ENCODE peak calls at places on chromosomes 2 and 18, in five cellular contexts. G is activated naive CD4-positive, alpha-beta T cell treated with anti-CD3 and anti-CD28 coated beads for 36 hours; J is activated CD8-positive, alpha-beta memory T cell treated with anti-CD3 and anti-CD28 coated beads for 1 hour; H is DMS79 treated with DMSO at 0.1 percent for 48 hours; C is kidney tubule cell. W is an unnamed sample.

GRCh38 chr2:18336975-18337374 is 223.5 kb downstream of the RDH14 start:
- DNase-seq in J (no peak), H (no peak), G (no peak), C (no peak), W (no peak)

GRCh38 chr2:164711246-164712138 is 90.2 kb upstream of the GRB14 start:
- DNase-seq in H (no peak), G (no peak), C (peak; percentile 97), J (no peak), W (no peak)

GRCh38 chr2:42618116-42618515 is 49.7 kb downstream of the MTA3 start:
- DNase-seq in J (no peak), H (no peak), C (no peak), G (no peak), W (no peak)

GRCh38 chr2:217316743-217317142 is 456.9 kb upstream of the TNP1 start:
- DNase-seq in J (no peak), G (no peak), C (no peak), H (no peak), W (no peak)

GRCh38 chr2:160376576-160376975 is 117.0 kb downstream of the RBMS1 start:
- DNase-seq in H (no peak), J (no peak), C (peak; percentile 38), G (no peak), W (no peak)

GRCh38 chr2:223487447-223487846 is 114.7 kb downstream of the SCG2 start:
- DNase-seq in C (no peak), H (no peak), G (no peak), J (no peak), W (no peak)

GRCh38 chr2:122528061-122528460 is 772.6 kb downstream of the TSN start:
- DNase-seq in C (peak; percentile 53), J (no peak), G (no peak), H (no peak), W (no peak)

GRCh38 chr2:1747065-1747941 is 3.0 kb upstream of the PXDN start:
- DNase-seq in C (no peak), G (no peak), J (no peak), H (no peak), W (peak; percentile 62)

GRCh38 chr2:170578596-170578995 is 136.5 kb upstream of the SP5 start:
- DNase-seq in G (no peak), C (no peak), H (no peak), J (no peak), W (no peak)

GRCh38 chr2:69911985-69912563 is 2.8 kb upstream of the MXD1 start:
- DNase-seq in G (no peak), H (peak; percentile 59), J (no peak), C (peak; percentile 66), W (no peak)

GRCh38 chr18:29496276-29496675 is 1319.3 kb upstream of the CDH2 start:
- DNase-seq in H (no peak), J (no peak), G (no peak), C (no peak), W (no peak)

GRCh38 chr2:37350034-37350433 is 5.6 kb downstream of the QPCT start:
- DNase-seq in H (peak; percentile 83), J (no peak), G (no peak), C (peak; percentile 97), W (no peak)

GRCh38 chr2:234044157-234044556 is 6.3 kb upstream of the SPP2 start:
- DNase-seq in J (no peak), C (peak; percentile 78), G (no peak), H (no peak), W (no peak)

GRCh38 chr2:9178905-9179571 is 27.6 kb upstream of the ASAP2 start:
- DNase-seq in G (no peak), C (peak; percentile 91), J (no peak), H (peak; percentile 84), W (no peak)

GRCh38 chr2:238969857-238970256 is 122.0 kb downstream of the TWIST2 start:
- DNase-seq in J (no peak), C (no peak), H (no peak), G (no peak), W (no peak)

GRCh38 chr2:158011055-158011771 is 90.5 kb upstream of the UPP2 start:
- DNase-seq in C (peak; percentile 97), H (no peak), G (peak; percentile 12), J (no peak), W (no peak)

GRCh38 chr2:1552611-1553010 is 139.3 kb downstream of the TPO start:
- DNase-seq in C (no peak), G (no peak), J (no peak), H (no peak), W (no peak)

GRCh38 chr2:241842620-241843211 is 16.0 kb downstream of the PDCD1 start:
- DNase-seq in C (no peak), G (peak; percentile 44), H (no peak), J (no peak), W (no peak)

W was measured in chondrocyte.